ENCODE peak calls at places on chromosomes 3 and 15, in four cellular contexts. One of them, this sample, is unnamed.
A peak's percentile ranks its signal among the peaks of the same experiment; 100 is the strongest.

GRCh38 chr3:170440346-170440745 is 21.7 kb downstream of the CLDN11 start:
- DNase-seq in PC-9: no peak
- DNase-seq in ascending aorta: no peak
- DNase-seq in lower lobe of right lung: no peak
- DNase-seq in this sample: no peak

GRCh38 chr15:95812491-95812890 is 518.0 kb upstream of the NR2F2 start:
- DNase-seq in ascending aorta: no peak
- DNase-seq in PC-9: no peak
- DNase-seq in lower lobe of right lung: no peak
- DNase-seq in this sample: no peak

GRCh38 chr15:66945842-66946241 is 119.6 kb upstream of the SMAD3 start:
- DNase-seq in ascending aorta: no peak
- DNase-seq in lower lobe of right lung: no peak
- DNase-seq in PC-9: no peak
- DNase-seq in this sample: no peak

GRCh38 chr15:29759596-29759995 is 62.7 kb downstream of the TJP1 start:
- DNase-seq in lower lobe of right lung: no peak
- DNase-seq in PC-9: no peak
- DNase-seq in ascending aorta: no peak
- DNase-seq in this sample: no peak

GRCh38 chr15:71434774-71435173 is 319.5 kb downstream of the THSD4 start:
- DNase-seq in lower lobe of right lung: no peak
- DNase-seq in PC-9: no peak
- DNase-seq in ascending aorta: no peak
- DNase-seq in this sample: no peak

GRCh38 chr3:45124379-45124778 is 21.8 kb downstream of the CDCP1 start:
- DNase-seq in PC-9: peak; percentile 92
- DNase-seq in ascending aorta: no peak
- DNase-seq in lower lobe of right lung: no peak
- DNase-seq in this sample: no peak

GRCh38 chr15:92521624-92522008 is 127.9 kb downstream of the ST8SIA2 start:
- DNase-seq in lower lobe of right lung: peak; percentile 52
- DNase-seq in PC-9: peak; percentile 57
- DNase-seq in ascending aorta: no peak
- DNase-seq in this sample: peak; percentile 55

GRCh38 chr15:48559270-48559669 is 86.2 kb downstream of the FBN1 start:
- DNase-seq in ascending aorta: no peak
- DNase-seq in lower lobe of right lung: no peak
- DNase-seq in PC-9: no peak
- DNase-seq in this sample: peak; percentile 57

GRCh38 chr3:179971280-179971679 is 65.5 kb downstream of the PEX5L start:
- DNase-seq in ascending aorta: no peak
- DNase-seq in lower lobe of right lung: no peak
- DNase-seq in PC-9: no peak
- DNase-seq in this sample: no peak

GRCh38 chr3:34237946-34238345 is 439.5 kb downstream of the PDCD6IP start:
- DNase-seq in ascending aorta: no peak
- DNase-seq in lower lobe of right lung: no peak
- DNase-seq in PC-9: no peak
- DNase-seq in this sample: no peak

GRCh38 chr3:132210476-132211346 is 106.5 kb upstream of the ACP3 start:
- DNase-seq in ascending aorta: no peak
- DNase-seq in PC-9: no peak
- DNase-seq in lower lobe of right lung: no peak
- DNase-seq in this sample: no peak

GRCh38 chr15:41559489-41560177 is 621 bp downstream of the TYRO3 start:
- DNase-seq in PC-9: no peak
- DNase-seq in ascending aorta: no peak
- DNase-seq in lower lobe of right lung: no peak
- DNase-seq in this sample: no peak

GRCh38 chr3:72273615-72274014 is 488.7 kb upstream of the PROK2 start:
- DNase-seq in lower lobe of right lung: no peak
- DNase-seq in ascending aorta: no peak
- DNase-seq in PC-9: no peak
- DNase-seq in this sample: peak; percentile 80

GRCh38 chr15:40072216-40072990 is 33.4 kb upstream of the SRP14 start:
- DNase-seq in PC-9: no peak
- DNase-seq in lower lobe of right lung: no peak
- DNase-seq in ascending aorta: no peak
- DNase-seq in this sample: no peak

GRCh38 chr15:48472756-48473155 is 141.5 kb downstream of the DUT start:
- DNase-seq in PC-9: no peak
- DNase-seq in ascending aorta: no peak
- DNase-seq in lower lobe of right lung: no peak
- DNase-seq in this sample: no peak

GRCh38 chr3:7630925-7631324 is 770.0 kb downstream of the GRM7 start:
- DNase-seq in PC-9: no peak
- DNase-seq in lower lobe of right lung: peak; percentile 48
- DNase-seq in ascending aorta: no peak
- DNase-seq in this sample: no peak

GRCh38 chr3:100775669-100776068 is 66.4 kb downstream of the TFG start:
- DNase-seq in PC-9: no peak
- DNase-seq in lower lobe of right lung: no peak
- DNase-seq in ascending aorta: no peak
- DNase-seq in this sample: no peak

GRCh38 chr3:21544076-21544462 is 206.9 kb downstream of the ZNF385D start:
- DNase-seq in ascending aorta: no peak
- DNase-seq in lower lobe of right lung: no peak
- DNase-seq in PC-9: no peak
- DNase-seq in this sample: no peak

GRCh38 chr3:6753536-6753935 is 107.4 kb upstream of the GRM7 start:
- DNase-seq in lower lobe of right lung: no peak
- DNase-seq in PC-9: no peak
- DNase-seq in ascending aorta: no peak
- DNase-seq in this sample: no peak

GRCh38 chr15:89494941-89495637 is 1.3 kb downstream of the RHCG start:
- DNase-seq in PC-9: no peak
- DNase-seq in ascending aorta: no peak
- DNase-seq in lower lobe of right lung: no peak
- DNase-seq in this sample: no peak

GRCh38 chr15:60494108-60494507 is 15.2 kb upstream of the ICE2 start:
- DNase-seq in PC-9: no peak
- DNase-seq in lower lobe of right lung: no peak
- DNase-seq in ascending aorta: no peak
- DNase-seq in this sample: no peak

GRCh38 chr3:11385329-11385728 is 113.1 kb downstream of the ATG7 start:
- DNase-seq in PC-9: no peak
- DNase-seq in ascending aorta: no peak
- DNase-seq in lower lobe of right lung: no peak
- DNase-seq in this sample: no peak

GRCh38 chr3:177574232-177574856 is 377.1 kb upstream of the TBL1XR1 start:
- DNase-seq in lower lobe of right lung: peak; percentile 68
- DNase-seq in ascending aorta: no peak
- DNase-seq in PC-9: no peak
- DNase-seq in this sample: peak; percentile 46

GRCh38 chr3:45690331-45691035 is 1.3 kb downstream of the SACM1L start:
- DNase-seq in PC-9: no peak
- DNase-seq in ascending aorta: no peak
- DNase-seq in lower lobe of right lung: no peak
- DNase-seq in this sample: no peak

GRCh38 chr3:129025691-129026435 is 24.8 kb downstream of the EFCC1 start:
- DNase-seq in PC-9: no peak
- DNase-seq in ascending aorta: no peak
- DNase-seq in lower lobe of right lung: peak; percentile 60
- DNase-seq in this sample: no peak

GRCh38 chr15:67937153-67937761 is 97.4 kb upstream of the RNU6-1 start:
- DNase-seq in ascending aorta: no peak
- DNase-seq in PC-9: no peak
- DNase-seq in lower lobe of right lung: no peak
- DNase-seq in this sample: no peak

GRCh38 chr3:124986153-124987143 is 51.9 kb upstream of the MUC13 start:
- DNase-seq in PC-9: peak; percentile 87
- DNase-seq in ascending aorta: no peak
- DNase-seq in lower lobe of right lung: no peak
- DNase-seq in this sample: peak; percentile 69

GRCh38 chr3:182671942-182672341 is 121.4 kb upstream of the ATP11B start:
- DNase-seq in PC-9: peak; percentile 69
- DNase-seq in lower lobe of right lung: no peak
- DNase-seq in ascending aorta: no peak
- DNase-seq in this sample: no peak

GRCh38 chr3:36991923-36992805 is 767 bp downstream of the EPM2AIP1 start:
- DNase-seq in ascending aorta: no peak
- DNase-seq in lower lobe of right lung: no peak
- DNase-seq in PC-9: peak; percentile 42
- DNase-seq in this sample: peak; percentile 15

DNA sequence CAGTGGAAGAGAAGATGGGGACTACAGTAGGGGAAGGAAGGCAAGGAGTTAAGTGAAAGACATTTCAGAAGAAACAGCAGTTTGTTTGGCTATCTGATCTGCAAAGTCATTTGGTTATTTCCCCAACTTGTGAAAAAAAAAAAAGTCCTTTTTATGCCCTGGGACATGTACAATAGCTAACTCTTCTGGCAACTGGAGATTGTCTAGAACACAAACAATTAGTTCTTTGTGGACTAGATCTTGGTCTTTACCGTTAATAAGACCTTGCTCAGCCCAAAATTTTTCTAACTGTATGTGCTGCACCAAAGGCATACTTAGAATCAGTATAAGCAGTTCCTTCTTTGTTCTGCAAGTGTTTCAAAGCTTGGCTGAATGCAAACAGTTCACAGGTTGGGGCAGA is 103.5 kb upstream of the NECTIN3 start:
- DNase-seq in PC-9: no peak
- DNase-seq in lower lobe of right lung: no peak
- DNase-seq in ascending aorta: no peak
- DNase-seq in this sample: no peak
- H3K9me3 ChIP-seq in PC-9: peaks cover 3% of the 10 kb centered on the region
- H3K9me3 ChIP-seq in lower lobe of right lung: peaks cover 9% of the 10 kb centered on the region
- H3K9me3 ChIP-seq in ascending aorta: peaks cover 6% of the 10 kb centered on the region
- H3K9me3 ChIP-seq in this sample: peaks cover 18% of the 10 kb centered on the region

GRCh38 chr3:156350786-156351185 is 204.1 kb downstream of the SSR3 start:
- DNase-seq in ascending aorta: no peak
- DNase-seq in lower lobe of right lung: no peak
- DNase-seq in PC-9: no peak
- DNase-seq in this sample: no peak
- H3K27ac ChIP-seq in ascending aorta: no peak overlapping the region
- H3K27ac ChIP-seq in lower lobe of right lung: no peak overlapping the region
- H3K27ac ChIP-seq in PC-9: no peak overlapping the region
- H3K27ac ChIP-seq in this sample: no peak overlapping the region

DNA sequence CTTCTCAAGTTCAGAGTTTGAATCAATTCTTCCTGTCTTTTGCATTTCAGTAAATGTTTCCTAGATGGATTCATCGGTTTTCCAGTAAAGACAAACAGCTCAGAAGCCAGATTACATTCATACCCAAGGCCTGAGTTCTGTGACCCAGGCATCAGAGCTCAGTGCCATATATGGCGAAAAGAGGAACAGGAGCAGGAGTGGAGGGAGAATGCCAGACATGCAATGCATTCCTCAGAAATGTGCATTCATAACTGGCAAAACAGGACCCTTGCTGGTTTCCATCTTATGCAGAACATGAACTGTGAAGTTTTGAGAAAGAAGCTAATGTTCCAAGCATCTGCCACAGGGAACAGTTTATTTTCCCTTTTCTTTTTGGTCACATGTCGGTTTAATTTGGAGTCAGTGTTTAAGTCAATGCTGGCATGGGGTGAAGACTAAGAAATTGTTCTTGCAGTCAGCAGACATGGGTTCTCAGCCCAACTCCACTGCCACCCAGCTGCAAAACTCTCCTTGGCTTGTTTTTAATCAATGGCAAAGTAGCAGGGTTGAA is 116.5 kb downstream of the LPP start:
- DNase-seq in ascending aorta: no peak
- DNase-seq in lower lobe of right lung: no peak
- DNase-seq in PC-9: peak; percentile 87
- DNase-seq in this sample: peak; percentile 95
- TF ChIP-seq CTCF in ascending aorta: no peak
- TF ChIP-seq CTCF in lower lobe of right lung: no peak
- TF ChIP-seq CTCF in PC-9: no peak
- TF ChIP-seq CTCF in this sample: no peak

GRCh38 chr15:22227961-22228762 is 147.8 kb downstream of the OR4M2 start:
- DNase-seq in ascending aorta: peak; percentile 7
- DNase-seq in lower lobe of right lung: no peak
- DNase-seq in PC-9: no peak
- DNase-seq in this sample: no peak
- H3K9me3 ChIP-seq in ascending aorta: no peaks in the 10 kb centered on the region
- H3K9me3 ChIP-seq in lower lobe of right lung: no peaks in the 10 kb centered on the region
- H3K9me3 ChIP-seq in PC-9: no peaks in the 10 kb centered on the region
- H3K9me3 ChIP-seq in this sample: peaks cover 80% of the 10 kb centered on the region

DNA sequence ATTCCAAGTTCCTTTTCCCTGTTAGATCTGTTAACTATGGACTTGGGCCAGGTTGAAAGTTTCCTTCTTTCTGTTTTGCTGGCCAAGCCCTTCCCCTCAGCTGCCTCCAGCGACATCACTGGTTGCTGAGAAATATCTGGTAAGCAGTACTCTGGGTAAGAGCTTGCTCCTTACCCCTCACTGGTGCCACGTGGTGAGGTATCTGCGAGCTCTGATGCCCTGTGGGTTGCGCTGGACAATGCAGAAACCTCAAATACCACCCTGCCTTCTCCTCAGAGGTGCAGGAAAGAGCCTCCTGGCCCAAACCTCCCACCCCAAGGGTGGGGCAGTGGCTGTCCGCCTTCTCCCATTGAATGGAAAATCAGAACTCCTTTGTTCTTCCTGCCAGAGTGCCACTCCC is 42.9 kb upstream of the APH1B start:
- DNase-seq in PC-9: no peak
- DNase-seq in ascending aorta: peak; percentile 21
- DNase-seq in lower lobe of right lung: peak; percentile 59
- DNase-seq in this sample: no peak
- H3K27ac ChIP-seq in PC-9: no peak overlapping the region
- H3K27ac ChIP-seq in ascending aorta: peak overlapping the region; percentile 84
- H3K27ac ChIP-seq in lower lobe of right lung: peak overlapping the region; percentile 67
- H3K27ac ChIP-seq in this sample: peak overlapping the region; percentile 91

DNA sequence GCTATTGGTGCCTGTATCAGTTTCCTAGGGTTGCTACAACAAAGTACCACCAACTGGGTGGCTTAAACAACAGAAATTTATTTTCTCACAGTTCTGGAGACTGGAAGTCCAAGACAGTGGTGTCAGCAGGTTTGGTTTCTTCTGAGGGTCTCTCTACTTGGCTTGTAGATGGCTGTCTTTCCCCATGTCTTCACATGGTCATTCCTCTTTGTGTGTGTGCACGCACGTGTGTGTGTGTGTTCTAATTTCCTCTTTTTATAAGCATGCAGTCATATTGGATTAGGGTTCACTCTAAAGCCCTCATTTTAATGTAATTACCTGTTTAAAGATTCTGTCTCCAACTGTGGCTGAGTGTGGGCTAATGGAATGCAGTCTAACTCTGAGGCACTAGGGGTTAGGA is 182.5 kb downstream of the SPATA16 start:
- DNase-seq in lower lobe of right lung: no peak
- DNase-seq in ascending aorta: no peak
- DNase-seq in PC-9: no peak
- DNase-seq in this sample: no peak
- TF ChIP-seq CTCF in lower lobe of right lung: no peak
- TF ChIP-seq CTCF in ascending aorta: no peak
- TF ChIP-seq CTCF in PC-9: no peak
- TF ChIP-seq CTCF in this sample: no peak

DNA sequence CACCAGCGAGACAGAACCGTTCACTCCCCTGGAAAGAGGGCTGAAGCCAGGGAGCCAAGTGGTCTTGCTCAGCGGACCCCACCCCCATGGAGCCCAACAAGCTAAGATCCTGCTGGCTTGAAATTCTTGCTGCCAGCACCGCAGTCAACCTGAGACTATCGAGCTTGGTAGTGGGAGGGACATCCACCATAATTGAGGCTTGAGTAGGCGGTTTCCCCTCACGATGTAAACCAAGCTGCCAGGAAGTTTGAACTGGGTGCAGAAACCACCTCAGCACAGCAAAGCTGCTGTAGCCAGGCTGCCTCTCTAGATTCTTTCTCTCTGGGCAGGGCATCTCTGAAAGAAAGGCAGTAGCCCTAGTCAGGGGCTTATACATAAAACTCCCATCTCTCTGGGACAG is 151.0 kb downstream of the MBNL1 start:
- DNase-seq in PC-9: no peak
- DNase-seq in lower lobe of right lung: no peak
- DNase-seq in ascending aorta: no peak
- DNase-seq in this sample: no peak
- H3K9me3 ChIP-seq in PC-9: peaks cover 1% of the 10 kb centered on the region
- H3K9me3 ChIP-seq in lower lobe of right lung: no peaks in the 10 kb centered on the region
- H3K9me3 ChIP-seq in ascending aorta: no peaks in the 10 kb centered on the region
- H3K9me3 ChIP-seq in this sample: peaks cover 4% of the 10 kb centered on the region